ENCODE peak calls at places on chromosomes 3 and 15, in seven cellular contexts. W is progenitor cell of endocrine pancreas, K is sigmoid colon, L is pancreas, A is cardiac muscle cell, H is lower leg skin, U is HFF-Myc. D is an unnamed sample.

GRCh38 chr15:65175511-65175910 is 9.6 kb downstream of the CLPX start:
- DNase-seq in U (no peak), L (no peak), K (no peak), H (no peak), W (no peak), A (no peak), D (no peak)

GRCh38 chr3:80014576-80014975 is 246.8 kb upstream of the ROBO1 start:
- DNase-seq in K (no peak), L (no peak), U (no peak), A (no peak), W (no peak), H (no peak), D (no peak)

GRCh38 chr3:195015021-195015420 is 255.9 kb downstream of the XXYLT1 start:
- DNase-seq in L (no peak), H (peak), U (no peak), K (peak), A (no peak), W (no peak), D (no peak)

GRCh38 chr3:7707192-7707591 is 794.4 kb upstream of the LMCD1 start:
- DNase-seq in L (no peak), H (no peak), K (no peak), A (no peak), U (no peak), W (no peak), D (no peak)

GRCh38 chr3:188469228-188469885 is 315.4 kb downstream of the LPP start:
- DNase-seq in W (no peak), H (no peak), A (no peak), K (no peak), L (no peak), U (no peak), D (no peak)

GRCh38 chr3:136380530-136380929 is 130.4 kb downstream of the PCCB start:
- DNase-seq in H (no peak), W (no peak), K (no peak), A (no peak), U (no peak), L (no peak), D (no peak)

GRCh38 chr3:143081844-143082778 is 37.5 kb upstream of the CHST2 start:
- DNase-seq in U (no peak), K (no peak), H (no peak), W (no peak), A (no peak), L (no peak), D (peak)

GRCh38 chr15:38878946-38879345 is 314.3 kb upstream of the RASGRP1 start:
- DNase-seq in L (no peak), A (no peak), W (no peak), K (no peak), H (no peak), U (no peak), D (no peak)

GRCh38 chr15:82556315-82557035 is 16.2 kb upstream of the RPS17 start:
- DNase-seq in U (no peak), L (no peak), K (no peak), A (no peak), H (no peak), W (no peak), D (no peak)

GRCh38 chr3:133106169-133106568 is 68.0 kb downstream of the TMEM108 start:
- DNase-seq in U (no peak), K (no peak), L (no peak), A (no peak), W (no peak), H (no peak), D (no peak)

GRCh38 chr3:123657111-123657510 is 72.3 kb upstream of the HACD2 start:
- DNase-seq in W (no peak), H (no peak), A (no peak), K (no peak), L (no peak), U (no peak), D (no peak)

GRCh38 chr3:123656241-123656640 is 71.4 kb upstream of the HACD2 start:
- DNase-seq in W (no peak), A (no peak), K (no peak), L (no peak), U (no peak), H (no peak), D (no peak)

GRCh38 chr3:123655400-123655799 is 70.5 kb upstream of the HACD2 start:
- DNase-seq in K (peak), L (no peak), H (no peak), W (no peak), A (no peak), U (no peak), D (no peak)

GRCh38 chr3:123657578-123657977 is 72.7 kb upstream of the HACD2 start:
- DNase-seq in U (no peak), A (no peak), W (no peak), K (no peak), H (no peak), L (no peak), D (no peak)

DNA sequence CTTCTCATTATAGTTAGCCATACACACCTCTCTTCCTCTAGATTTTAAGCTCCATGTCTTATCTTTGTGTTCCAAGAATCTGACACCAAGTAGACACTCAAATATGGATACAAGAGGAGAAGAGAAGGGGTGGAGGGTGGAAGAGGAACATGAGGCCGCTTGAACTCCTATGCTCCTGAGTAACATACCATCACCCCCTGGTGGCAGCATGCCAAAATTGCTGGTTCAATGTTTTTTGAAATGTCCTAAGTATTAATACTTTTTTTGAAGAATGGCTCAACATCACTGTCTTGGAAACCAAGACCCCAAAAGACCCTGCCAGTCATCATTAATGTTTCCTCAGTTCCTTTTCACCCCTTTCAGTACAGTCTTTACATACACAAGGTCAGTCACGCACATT is 71.8 kb upstream of the HACD2 start:
- DNase-seq in W (no peak), U (no peak), L (no peak), K (no peak), H (no peak), A (no peak), D (no peak)
- TF ChIP-seq CTCF in W (peak), U (peak), L (no peak), K (no peak), H (no peak), A (no peak), D (no peak)

GRCh38 chr15:45855210-45855906 is 220.5 kb downstream of the SQOR start:
- DNase-seq in W (no peak), L (peak), U (no peak), H (no peak), K (no peak), A (no peak), D (no peak)
- TF ChIP-seq CTCF in W (no peak), L (no peak), U (no peak), H (no peak), K (no peak), A (no peak), D (no peak)

GRCh38 chr15:48063411-48063985 is 57.3 kb upstream of the SLC24A5 start:
- DNase-seq in A (no peak), U (no peak), W (no peak), L (no peak), K (no peak), H (no peak), D (no peak)

GRCh38 chr15:48062476-48062875 is 58.3 kb upstream of the SLC24A5 start:
- DNase-seq in U (no peak), H (no peak), W (no peak), A (no peak), L (no peak), K (no peak), D (no peak)

GRCh38 chr15:48066456-48066855 is 54.3 kb upstream of the SLC24A5 start:
- DNase-seq in K (no peak), L (no peak), A (no peak), W (no peak), H (no peak), U (no peak), D (no peak)

GRCh38 chr15:48061588-48061987 is 59.2 kb upstream of the SLC24A5 start:
- DNase-seq in L (no peak), A (no peak), U (no peak), W (no peak), H (no peak), K (no peak), D (no peak)

GRCh38 chr15:48064435-48064834 is 56.4 kb upstream of the SLC24A5 start:
- DNase-seq in U (no peak), L (no peak), H (no peak), W (no peak), K (no peak), A (no peak), D (no peak)
- TF ChIP-seq CTCF in U (no peak), L (no peak), H (no peak), W (no peak), K (no peak), A (no peak), D (no peak)

GRCh38 chr3:124848300-124848699 is 38.9 kb downstream of the ITGB5 start:
- DNase-seq in K (no peak), U (no peak), H (peak), W (no peak), A (no peak), L (no peak), D (no peak)

GRCh38 chr3:124851905-124852304 is 35.3 kb downstream of the ITGB5 start:
- DNase-seq in K (no peak), W (no peak), H (peak), A (no peak), L (no peak), U (no peak), D (no peak)

GRCh38 chr3:124850212-124850611 is 37.0 kb downstream of the ITGB5 start:
- DNase-seq in L (no peak), U (no peak), H (no peak), A (no peak), W (no peak), K (no peak), D (no peak)

GRCh38 chr3:124851136-124851535 is 36.0 kb downstream of the ITGB5 start:
- DNase-seq in A (no peak), L (no peak), W (no peak), K (no peak), H (no peak), U (no peak), D (no peak)

GRCh38 chr3:124850633-124851032 is 36.5 kb downstream of the ITGB5 start:
- DNase-seq in U (no peak), H (peak), K (peak), A (no peak), W (no peak), L (no peak), D (no peak)
- TF ChIP-seq CTCF in U (no peak), H (no peak), K (no peak), A (no peak), W (no peak), L (no peak), D (no peak)

D was measured in GM20000.